ENCODE peak calls at places on chromosome 6, in eight cellular contexts. V, Q, H, Z, J, T, A and R are unnamed samples.
A peak's percentile ranks its signal among the peaks of the same experiment; 100 is the strongest.

GRCh38 chr6:54102239-54102638 is 9.0 kb upstream of the MLIP start:
- DNase-seq in T (no peak), Q (no peak), H (no peak), A (no peak), Z (no peak), J (no peak), V (no peak), R (no peak)

GRCh38 chr6:133835901-133836300 is 53.0 kb upstream of the TCF21 start:
- DNase-seq in Q (no peak), T (no peak), V (no peak), A (no peak), Z (no peak), H (no peak), J (no peak), R (no peak)

GRCh38 chr6:17505062-17505476 is 95.0 kb upstream of the FAM8A1 start:
- DNase-seq in V (no peak), Q (no peak), Z (no peak), H (no peak), J (no peak), A (no peak), T (no peak), R (no peak)

GRCh38 chr6:30836431-30836866 is 47.9 kb upstream of the DDR1 start:
- DNase-seq in T (peak; percentile 53), V (no peak), H (no peak), Z (no peak), A (no peak), Q (peak; percentile 44), J (no peak), R (no peak)

GRCh38 chr6:113102761-113103160 is 754.4 kb upstream of the MARCKS start:
- DNase-seq in Z (no peak), A (no peak), J (no peak), T (no peak), H (no peak), Q (no peak), V (no peak), R (no peak)

GRCh38 chr6:40383348-40384115 is 203.6 kb downstream of the LRFN2 start:
- DNase-seq in A (no peak), J (peak; percentile 1), V (no peak), H (no peak), Q (no peak), Z (no peak), T (no peak), R (peak; percentile 43)

GRCh38 chr6:45923831-45924391 is 91.7 kb downstream of the CLIC5 start:
- DNase-seq in H (no peak), V (no peak), Z (no peak), T (no peak), A (no peak), Q (no peak), J (no peak), R (no peak)

GRCh38 chr6:85516168-85516567 is 66.3 kb downstream of the NT5E start:
- DNase-seq in H (no peak), Q (no peak), Z (no peak), T (no peak), A (no peak), J (no peak), V (no peak), R (no peak)

GRCh38 chr6:7216941-7217621 is 95.9 kb downstream of the SSR1 start:
- DNase-seq in Z (no peak), T (no peak), J (no peak), Q (peak; percentile 49), H (no peak), A (no peak), V (no peak), R (no peak)

GRCh38 chr6:7215798-7216231 is 97.2 kb downstream of the SSR1 start:
- DNase-seq in H (no peak), Q (no peak), V (no peak), Z (no peak), T (no peak), J (no peak), A (no peak), R (no peak)

GRCh38 chr6:7219310-7219709 is 93.7 kb downstream of the SSR1 start:
- DNase-seq in T (no peak), J (peak; percentile 33), H (no peak), V (peak; percentile 49), Z (no peak), A (no peak), Q (no peak), R (no peak)

GRCh38 chr6:7215140-7215539 is 97.9 kb downstream of the SSR1 start:
- DNase-seq in H (no peak), Q (no peak), T (no peak), Z (no peak), J (no peak), A (no peak), V (no peak), R (no peak)

GRCh38 chr6:7218586-7218985 is 94.4 kb downstream of the SSR1 start:
- DNase-seq in T (no peak), Z (no peak), Q (no peak), A (no peak), J (no peak), V (no peak), H (no peak), R (no peak)
- TF ChIP-seq CTCF in T (no peak), Z (no peak), Q (no peak), A (no peak), J (no peak), V (no peak), H (no peak), R (no peak)

GRCh38 chr6:2403546-2403945 is 158.1 kb upstream of the GMDS start:
- DNase-seq in J (no peak), Q (no peak), T (no peak), A (no peak), V (no peak), Z (no peak), H (no peak), R (no peak)

GRCh38 chr6:2404211-2404929 is 159.0 kb upstream of the GMDS start:
- DNase-seq in Z (no peak), J (no peak), H (no peak), V (no peak), T (no peak), Q (no peak), A (no peak), R (no peak)
- TF ChIP-seq POLR2A in Z (no peak), J (no peak), H (no peak), V (no peak), T (no peak), Q (no peak), A (no peak), R (no peak)

GRCh38 chr6:153096792-153097191 is 34.3 kb downstream of the RGS17 start:
- DNase-seq in A (no peak), V (no peak), Q (no peak), T (no peak), H (no peak), Z (no peak), J (no peak), R (no peak)

GRCh38 chr6:153090241-153090930 is 40.7 kb downstream of the RGS17 start:
- DNase-seq in V (no peak), Q (no peak), A (no peak), T (no peak), H (no peak), Z (no peak), J (no peak), R (no peak)

GRCh38 chr6:153096031-153096430 is 35.1 kb downstream of the RGS17 start:
- DNase-seq in A (no peak), T (no peak), V (no peak), J (no peak), H (no peak), Q (no peak), Z (no peak), R (no peak)

GRCh38 chr6:153088796-153089195 is 42.3 kb downstream of the RGS17 start:
- DNase-seq in Z (no peak), H (no peak), J (no peak), V (no peak), T (no peak), Q (no peak), A (no peak), R (no peak)

DNA sequence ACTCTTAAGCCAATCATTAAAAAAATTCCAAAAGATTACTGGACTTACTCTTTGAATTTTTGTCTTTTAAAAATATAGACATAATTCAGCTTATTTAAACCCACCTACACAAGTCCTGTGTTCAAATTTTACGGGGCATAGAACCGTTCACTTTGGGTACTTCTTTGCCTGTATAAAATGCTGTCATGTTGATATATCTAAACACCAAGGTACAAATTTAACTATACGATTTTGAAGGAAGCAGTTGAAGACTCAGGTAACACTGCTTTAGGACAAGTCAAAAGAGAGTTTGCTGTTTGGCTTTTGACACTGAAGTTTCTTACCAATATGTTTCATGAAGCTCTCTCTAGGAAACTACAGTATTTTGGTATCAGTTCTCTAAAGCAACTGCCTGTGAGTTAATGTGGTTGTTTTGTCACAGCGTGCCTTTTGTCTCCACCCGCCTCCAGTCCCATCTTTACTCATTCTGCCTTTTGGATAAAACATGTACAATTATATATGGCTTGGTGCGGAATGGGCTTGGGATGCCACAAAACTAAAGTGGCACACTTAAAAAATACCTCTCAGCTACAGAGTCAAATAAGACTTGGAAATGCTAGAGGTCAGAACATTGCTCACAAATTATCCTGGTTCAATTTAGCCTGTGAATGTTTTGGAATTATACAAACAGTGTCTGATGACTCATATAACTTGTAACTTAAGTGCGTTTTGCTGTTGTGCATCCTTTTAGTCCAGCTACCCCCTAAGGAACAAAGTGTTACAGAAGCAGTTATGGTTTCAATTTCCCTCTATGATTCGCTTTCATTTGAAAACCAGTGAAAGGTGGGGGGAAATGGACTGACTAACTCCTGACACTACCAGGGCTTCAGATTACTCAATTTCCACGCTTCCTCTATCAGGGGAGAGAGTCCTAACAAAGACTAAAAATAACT is 38.7 kb downstream of the RGS17 start:
- DNase-seq in Z (no peak), A (peak; percentile 43), Q (no peak), H (no peak), V (no peak), J (no peak), T (no peak), R (no peak)
- H3K4me3 ChIP-seq in Z (no peak overlapping the region), A (peak overlapping the region; percentile 44), Q (no peak overlapping the region), H (no peak overlapping the region), V (no peak overlapping the region), J (no peak overlapping the region), T (no peak overlapping the region), R (no peak overlapping the region)

GRCh38 chr6:80527552-80528052 is 421.1 kb downstream of the BCKDHB start:
- DNase-seq in A (no peak), Z (no peak), V (no peak), Q (no peak), J (no peak), H (no peak), T (no peak), R (no peak)

GRCh38 chr6:80523029-80523428 is 416.6 kb downstream of the BCKDHB start:
- DNase-seq in T (no peak), J (no peak), Q (no peak), A (no peak), H (no peak), V (no peak), Z (no peak), R (no peak)

GRCh38 chr6:80522556-80522955 is 416.1 kb downstream of the BCKDHB start:
- DNase-seq in T (no peak), A (no peak), Q (no peak), V (no peak), J (no peak), H (no peak), Z (no peak), R (no peak)

GRCh38 chr6:80520195-80520594 is 413.7 kb downstream of the BCKDHB start:
- DNase-seq in Z (no peak), V (no peak), Q (no peak), A (no peak), T (no peak), H (no peak), J (no peak), R (no peak)

DNA sequence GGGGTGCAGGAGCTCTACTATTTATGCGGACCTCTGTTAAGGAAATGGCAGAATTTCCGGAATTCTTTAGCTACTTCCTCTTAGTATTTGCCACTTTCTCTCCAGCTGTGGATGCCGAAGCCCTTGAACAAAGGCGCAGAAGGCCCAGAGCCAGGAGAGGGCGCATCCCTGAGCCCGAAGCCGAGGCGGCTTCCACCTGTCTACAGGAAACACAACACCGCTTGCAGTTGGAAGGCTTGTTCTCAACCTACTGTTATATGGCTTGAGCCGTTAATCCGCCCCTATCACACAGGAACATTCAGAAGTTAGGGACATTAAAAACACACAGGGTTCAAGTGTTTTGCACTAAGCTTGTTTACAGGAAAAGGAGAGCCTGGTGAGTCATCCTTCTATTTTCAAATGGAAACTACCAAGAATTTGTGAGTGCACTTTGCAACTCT is 417.1 kb downstream of the BCKDHB start:
- DNase-seq in A (no peak), Z (peak; percentile 14), T (no peak), Q (peak; percentile 7), J (no peak), H (peak; percentile 45), V (no peak), R (peak; percentile 84)
- TF ChIP-seq CTCF in A (no peak), Z (no peak), T (no peak), Q (no peak), J (no peak), H (no peak), V (no peak), R (no peak)